ENCODE peak calls at places on chromosomes 16 and 17, in six cellular contexts. One of them, this sample, is unnamed.

GRCh38 chr16:17836868-17837602 is 366.3 kb upstream of the XYLT1 start:
- DNase-seq in NCI-H1417: no peak
- DNase-seq in hippocampal formation: no peak
- DNase-seq in stimulated activated effector memory CD8-positive, alpha-beta T cell treated with anti-CD3 and anti-CD28 coated beads, Interleukin-12 subunit alpha, Interleukin-12 subunit beta, amount 100 ng/mL, for 72 hours: no peak
- DNase-seq in NCI-H774: no peak
- DNase-seq in central memory CD4-positive, alpha-beta T cell: no peak
- DNase-seq in this sample: peak; percentile 53

GRCh38 chr16:59058261-59058660 is 324.1 kb upstream of the GOT2 start:
- DNase-seq in hippocampal formation: no peak
- DNase-seq in NCI-H774: no peak
- DNase-seq in central memory CD4-positive, alpha-beta T cell: no peak
- DNase-seq in NCI-H1417: no peak
- DNase-seq in stimulated activated effector memory CD8-positive, alpha-beta T cell treated with anti-CD3 and anti-CD28 coated beads, Interleukin-12 subunit alpha, Interleukin-12 subunit beta, amount 100 ng/mL, for 72 hours: no peak
- DNase-seq in this sample: no peak

GRCh38 chr17:28675980-28676379 is 14.0 kb downstream of the SUPT6H start:
- DNase-seq in hippocampal formation: no peak
- DNase-seq in central memory CD4-positive, alpha-beta T cell: no peak
- DNase-seq in stimulated activated effector memory CD8-positive, alpha-beta T cell treated with anti-CD3 and anti-CD28 coated beads, Interleukin-12 subunit alpha, Interleukin-12 subunit beta, amount 100 ng/mL, for 72 hours: no peak
- DNase-seq in NCI-H774: no peak
- DNase-seq in NCI-H1417: peak; percentile 16
- DNase-seq in this sample: no peak

GRCh38 chr17:50110591-50111349 is 15.6 kb downstream of the PDK2 start:
- DNase-seq in NCI-H774: no peak
- DNase-seq in NCI-H1417: no peak
- DNase-seq in central memory CD4-positive, alpha-beta T cell: no peak
- DNase-seq in stimulated activated effector memory CD8-positive, alpha-beta T cell treated with anti-CD3 and anti-CD28 coated beads, Interleukin-12 subunit alpha, Interleukin-12 subunit beta, amount 100 ng/mL, for 72 hours: no peak
- DNase-seq in hippocampal formation: no peak
- DNase-seq in this sample: no peak

GRCh38 chr17:50219939-50220465 is 18.6 kb upstream of the COL1A1 start:
- DNase-seq in NCI-H774: no peak
- DNase-seq in central memory CD4-positive, alpha-beta T cell: no peak
- DNase-seq in hippocampal formation: no peak
- DNase-seq in stimulated activated effector memory CD8-positive, alpha-beta T cell treated with anti-CD3 and anti-CD28 coated beads, Interleukin-12 subunit alpha, Interleukin-12 subunit beta, amount 100 ng/mL, for 72 hours: no peak
- DNase-seq in NCI-H1417: no peak
- DNase-seq in this sample: no peak

GRCh38 chr16:78455861-78456260 is 356.4 kb downstream of the WWOX start:
- DNase-seq in hippocampal formation: no peak
- DNase-seq in central memory CD4-positive, alpha-beta T cell: no peak
- DNase-seq in stimulated activated effector memory CD8-positive, alpha-beta T cell treated with anti-CD3 and anti-CD28 coated beads, Interleukin-12 subunit alpha, Interleukin-12 subunit beta, amount 100 ng/mL, for 72 hours: no peak
- DNase-seq in NCI-H1417: no peak
- DNase-seq in NCI-H774: no peak
- DNase-seq in this sample: no peak

GRCh38 chr17:40415390-40415789 is 2.3 kb downstream of the TOP2A start:
- DNase-seq in NCI-H1417: peak; percentile 57
- DNase-seq in hippocampal formation: no peak
- DNase-seq in NCI-H774: peak; percentile 18
- DNase-seq in stimulated activated effector memory CD8-positive, alpha-beta T cell treated with anti-CD3 and anti-CD28 coated beads, Interleukin-12 subunit alpha, Interleukin-12 subunit beta, amount 100 ng/mL, for 72 hours: no peak
- DNase-seq in central memory CD4-positive, alpha-beta T cell: peak; percentile 52
- DNase-seq in this sample: peak; percentile 53

GRCh38 chr17:73201215-73202069 is 8.6 kb downstream of the COG1 start:
- DNase-seq in central memory CD4-positive, alpha-beta T cell: no peak
- DNase-seq in hippocampal formation: no peak
- DNase-seq in stimulated activated effector memory CD8-positive, alpha-beta T cell treated with anti-CD3 and anti-CD28 coated beads, Interleukin-12 subunit alpha, Interleukin-12 subunit beta, amount 100 ng/mL, for 72 hours: no peak
- DNase-seq in NCI-H774: no peak
- DNase-seq in NCI-H1417: no peak
- DNase-seq in this sample: no peak

GRCh38 chr17:82531431-82531881 is 11.9 kb downstream of the FOXK2 start:
- DNase-seq in central memory CD4-positive, alpha-beta T cell: no peak
- DNase-seq in stimulated activated effector memory CD8-positive, alpha-beta T cell treated with anti-CD3 and anti-CD28 coated beads, Interleukin-12 subunit alpha, Interleukin-12 subunit beta, amount 100 ng/mL, for 72 hours: no peak
- DNase-seq in NCI-H1417: no peak
- DNase-seq in hippocampal formation: no peak
- DNase-seq in NCI-H774: no peak
- DNase-seq in this sample: no peak

GRCh38 chr17:58541249-58541648 is 26.8 kb upstream of the MTMR4 start:
- DNase-seq in central memory CD4-positive, alpha-beta T cell: no peak
- DNase-seq in stimulated activated effector memory CD8-positive, alpha-beta T cell treated with anti-CD3 and anti-CD28 coated beads, Interleukin-12 subunit alpha, Interleukin-12 subunit beta, amount 100 ng/mL, for 72 hours: no peak
- DNase-seq in NCI-H1417: no peak
- DNase-seq in NCI-H774: no peak
- DNase-seq in hippocampal formation: no peak
- DNase-seq in this sample: no peak

GRCh38 chr16:67652578-67653130 is 7.4 kb downstream of the ACD start:
- DNase-seq in NCI-H1417: peak; percentile 30
- DNase-seq in stimulated activated effector memory CD8-positive, alpha-beta T cell treated with anti-CD3 and anti-CD28 coated beads, Interleukin-12 subunit alpha, Interleukin-12 subunit beta, amount 100 ng/mL, for 72 hours: no peak
- DNase-seq in central memory CD4-positive, alpha-beta T cell: no peak
- DNase-seq in NCI-H774: no peak
- DNase-seq in hippocampal formation: no peak
- DNase-seq in this sample: no peak

GRCh38 chr16:67181346-67181745 is 2.4 kb downstream of the MATCAP1 start:
- DNase-seq in NCI-H1417: no peak
- DNase-seq in central memory CD4-positive, alpha-beta T cell: no peak
- DNase-seq in hippocampal formation: no peak
- DNase-seq in NCI-H774: no peak
- DNase-seq in stimulated activated effector memory CD8-positive, alpha-beta T cell treated with anti-CD3 and anti-CD28 coated beads, Interleukin-12 subunit alpha, Interleukin-12 subunit beta, amount 100 ng/mL, for 72 hours: no peak
- DNase-seq in this sample: no peak

GRCh38 chr17:40480501-40481003 is 20.9 kb downstream of the TNS4 start:
- DNase-seq in NCI-H1417: peak; percentile 47
- DNase-seq in stimulated activated effector memory CD8-positive, alpha-beta T cell treated with anti-CD3 and anti-CD28 coated beads, Interleukin-12 subunit alpha, Interleukin-12 subunit beta, amount 100 ng/mL, for 72 hours: peak; percentile 53
- DNase-seq in NCI-H774: no peak
- DNase-seq in hippocampal formation: no peak
- DNase-seq in central memory CD4-positive, alpha-beta T cell: peak; percentile 95
- DNase-seq in this sample: peak; percentile 63

GRCh38 chr16:57382535-57383275 is 10.4 kb downstream of the CX3CL1 start:
- DNase-seq in NCI-H1417: no peak
- DNase-seq in hippocampal formation: no peak
- DNase-seq in NCI-H774: no peak
- DNase-seq in stimulated activated effector memory CD8-positive, alpha-beta T cell treated with anti-CD3 and anti-CD28 coated beads, Interleukin-12 subunit alpha, Interleukin-12 subunit beta, amount 100 ng/mL, for 72 hours: no peak
- DNase-seq in central memory CD4-positive, alpha-beta T cell: no peak
- DNase-seq in this sample: no peak

GRCh38 chr16:56950455-56950854 is 11.3 kb upstream of the CETP start:
- DNase-seq in NCI-H1417: no peak
- DNase-seq in NCI-H774: no peak
- DNase-seq in hippocampal formation: no peak
- DNase-seq in central memory CD4-positive, alpha-beta T cell: no peak
- DNase-seq in stimulated activated effector memory CD8-positive, alpha-beta T cell treated with anti-CD3 and anti-CD28 coated beads, Interleukin-12 subunit alpha, Interleukin-12 subunit beta, amount 100 ng/mL, for 72 hours: no peak
- DNase-seq in this sample: no peak

GRCh38 chr17:62668091-62668804 is 40.8 kb downstream of the MRC2 start:
- DNase-seq in NCI-H1417: no peak
- DNase-seq in NCI-H774: no peak
- DNase-seq in stimulated activated effector memory CD8-positive, alpha-beta T cell treated with anti-CD3 and anti-CD28 coated beads, Interleukin-12 subunit alpha, Interleukin-12 subunit beta, amount 100 ng/mL, for 72 hours: no peak
- DNase-seq in central memory CD4-positive, alpha-beta T cell: no peak
- DNase-seq in hippocampal formation: no peak
- DNase-seq in this sample: no peak

GRCh38 chr16:75627856-75628255 is 4.8 kb upstream of the ADAT1 start:
- DNase-seq in stimulated activated effector memory CD8-positive, alpha-beta T cell treated with anti-CD3 and anti-CD28 coated beads, Interleukin-12 subunit alpha, Interleukin-12 subunit beta, amount 100 ng/mL, for 72 hours: no peak
- DNase-seq in NCI-H774: no peak
- DNase-seq in hippocampal formation: no peak
- DNase-seq in NCI-H1417: peak; percentile 2
- DNase-seq in central memory CD4-positive, alpha-beta T cell: peak; percentile 33
- DNase-seq in this sample: peak; percentile 85

GRCh38 chr16:901715-902601 is 68.8 kb downstream of the LMF1 start:
- DNase-seq in stimulated activated effector memory CD8-positive, alpha-beta T cell treated with anti-CD3 and anti-CD28 coated beads, Interleukin-12 subunit alpha, Interleukin-12 subunit beta, amount 100 ng/mL, for 72 hours: no peak
- DNase-seq in hippocampal formation: peak; percentile 43
- DNase-seq in central memory CD4-positive, alpha-beta T cell: no peak
- DNase-seq in NCI-H1417: no peak
- DNase-seq in NCI-H774: no peak
- DNase-seq in this sample: no peak

GRCh38 chr17:81990836-81991683 is 13.6 kb downstream of the ASPSCR1 start:
- DNase-seq in central memory CD4-positive, alpha-beta T cell: no peak
- DNase-seq in NCI-H1417: no peak
- DNase-seq in stimulated activated effector memory CD8-positive, alpha-beta T cell treated with anti-CD3 and anti-CD28 coated beads, Interleukin-12 subunit alpha, Interleukin-12 subunit beta, amount 100 ng/mL, for 72 hours: no peak
- DNase-seq in hippocampal formation: no peak
- DNase-seq in NCI-H774: no peak
- DNase-seq in this sample: no peak

GRCh38 chr16:73036074-73036826 is 11.7 kb downstream of the ZFHX3 start:
- DNase-seq in NCI-H774: no peak
- DNase-seq in hippocampal formation: no peak
- DNase-seq in stimulated activated effector memory CD8-positive, alpha-beta T cell treated with anti-CD3 and anti-CD28 coated beads, Interleukin-12 subunit alpha, Interleukin-12 subunit beta, amount 100 ng/mL, for 72 hours: no peak
- DNase-seq in NCI-H1417: no peak
- DNase-seq in central memory CD4-positive, alpha-beta T cell: no peak
- DNase-seq in this sample: no peak

GRCh38 chr16:9761870-9762269 is 420.4 kb downstream of the GRIN2A start:
- DNase-seq in hippocampal formation: no peak
- DNase-seq in stimulated activated effector memory CD8-positive, alpha-beta T cell treated with anti-CD3 and anti-CD28 coated beads, Interleukin-12 subunit alpha, Interleukin-12 subunit beta, amount 100 ng/mL, for 72 hours: no peak
- DNase-seq in central memory CD4-positive, alpha-beta T cell: no peak
- DNase-seq in NCI-H774: no peak
- DNase-seq in NCI-H1417: no peak
- DNase-seq in this sample: no peak

GRCh38 chr16:14510939-14511797 is 118.9 kb downstream of the PARN start:
- DNase-seq in hippocampal formation: no peak
- DNase-seq in central memory CD4-positive, alpha-beta T cell: no peak
- DNase-seq in NCI-H1417: no peak
- DNase-seq in stimulated activated effector memory CD8-positive, alpha-beta T cell treated with anti-CD3 and anti-CD28 coated beads, Interleukin-12 subunit alpha, Interleukin-12 subunit beta, amount 100 ng/mL, for 72 hours: no peak
- DNase-seq in NCI-H774: no peak
- DNase-seq in this sample: no peak

GRCh38 chr16:1929105-1929504 is 10.9 kb upstream of the HS3ST6 start:
- DNase-seq in stimulated activated effector memory CD8-positive, alpha-beta T cell treated with anti-CD3 and anti-CD28 coated beads, Interleukin-12 subunit alpha, Interleukin-12 subunit beta, amount 100 ng/mL, for 72 hours: no peak
- DNase-seq in central memory CD4-positive, alpha-beta T cell: no peak
- DNase-seq in hippocampal formation: no peak
- DNase-seq in NCI-H774: peak; percentile 24
- DNase-seq in NCI-H1417: peak; percentile 77
- DNase-seq in this sample: no peak

GRCh38 chr17:41065829-41066624 is at the start of gene KRTAP2-4:
- DNase-seq in NCI-H774: no peak
- DNase-seq in stimulated activated effector memory CD8-positive, alpha-beta T cell treated with anti-CD3 and anti-CD28 coated beads, Interleukin-12 subunit alpha, Interleukin-12 subunit beta, amount 100 ng/mL, for 72 hours: no peak
- DNase-seq in NCI-H1417: no peak
- DNase-seq in hippocampal formation: no peak
- DNase-seq in central memory CD4-positive, alpha-beta T cell: no peak
- DNase-seq in this sample: no peak

GRCh38 chr16:30503403-30504296 is 22.7 kb downstream of the ZNF768 start:
- DNase-seq in stimulated activated effector memory CD8-positive, alpha-beta T cell treated with anti-CD3 and anti-CD28 coated beads, Interleukin-12 subunit alpha, Interleukin-12 subunit beta, amount 100 ng/mL, for 72 hours: no peak
- DNase-seq in NCI-H774: no peak
- DNase-seq in NCI-H1417: no peak
- DNase-seq in hippocampal formation: no peak
- DNase-seq in central memory CD4-positive, alpha-beta T cell: no peak
- DNase-seq in this sample: no peak

GRCh38 chr17:72702998-72703397 is 389.5 kb downstream of the SLC39A11 start:
- DNase-seq in hippocampal formation: no peak
- DNase-seq in central memory CD4-positive, alpha-beta T cell: no peak
- DNase-seq in NCI-H774: no peak
- DNase-seq in NCI-H1417: no peak
- DNase-seq in stimulated activated effector memory CD8-positive, alpha-beta T cell treated with anti-CD3 and anti-CD28 coated beads, Interleukin-12 subunit alpha, Interleukin-12 subunit beta, amount 100 ng/mL, for 72 hours: no peak
- DNase-seq in this sample: no peak

GRCh38 chr16:3880623-3881498 is at the start of gene CREBBP:
- DNase-seq in hippocampal formation: peak; percentile 77
- DNase-seq in NCI-H774: peak; percentile 89
- DNase-seq in central memory CD4-positive, alpha-beta T cell: peak; percentile 86
- DNase-seq in stimulated activated effector memory CD8-positive, alpha-beta T cell treated with anti-CD3 and anti-CD28 coated beads, Interleukin-12 subunit alpha, Interleukin-12 subunit beta, amount 100 ng/mL, for 72 hours: peak; percentile 87
- DNase-seq in NCI-H1417: peak; percentile 91
- DNase-seq in this sample: peak; percentile 72

GRCh38 chr17:76390003-76390421 is 5.6 kb downstream of the SPHK1 start:
- DNase-seq in NCI-H1417: no peak
- DNase-seq in hippocampal formation: no peak
- DNase-seq in NCI-H774: no peak
- DNase-seq in central memory CD4-positive, alpha-beta T cell: no peak
- DNase-seq in stimulated activated effector memory CD8-positive, alpha-beta T cell treated with anti-CD3 and anti-CD28 coated beads, Interleukin-12 subunit alpha, Interleukin-12 subunit beta, amount 100 ng/mL, for 72 hours: no peak
- DNase-seq in this sample: no peak

GRCh38 chr16:55052335-55053070 is 121.8 kb downstream of the IRX5 start:
- DNase-seq in NCI-H774: no peak
- DNase-seq in NCI-H1417: no peak
- DNase-seq in central memory CD4-positive, alpha-beta T cell: no peak
- DNase-seq in hippocampal formation: no peak
- DNase-seq in stimulated activated effector memory CD8-positive, alpha-beta T cell treated with anti-CD3 and anti-CD28 coated beads, Interleukin-12 subunit alpha, Interleukin-12 subunit beta, amount 100 ng/mL, for 72 hours: no peak
- DNase-seq in this sample: no peak